ENCODE peak calls at places on chromosomes 13 and 19, in seven cellular contexts. Z is HEK293T, D is mesendoderm, N is bronchial epithelial cell, Q is Right ventricle myocardium superior, R is kidney tubule cell, V is RPMI7951. I is an unnamed sample.

GRCh38 chr19:29971002-29971401 is 29.0 kb downstream of the URI1 start:
- DNase-seq in Z (no peak), D (no peak), N (no peak), Q (no peak), R (no peak), V (no peak), I (no peak)

GRCh38 chr13:85806553-85807175 is 7.4 kb upstream of the SLITRK6 start:
- DNase-seq in Z (peak), D (peak), N (peak), Q (no peak), R (peak), V (peak), I (peak)

GRCh38 chr13:98570929-98571372 is 6.0 kb downstream of the STK24 start:
- DNase-seq in Z (no peak), D (no peak), N (peak), Q (no peak), R (peak), V (no peak), I (no peak)

GRCh38 chr13:109479991-109480696 is 306.2 kb downstream of the IRS2 start:
- DNase-seq in Z (no peak), D (peak), N (peak), Q (no peak), R (no peak), V (no peak), I (no peak)

GRCh38 chr19:2806736-2807378 is 12.8 kb upstream of the ZNF554 start:
- DNase-seq in Z (no peak), D (no peak), N (no peak), Q (no peak), R (no peak), V (no peak), I (no peak)

GRCh38 chr19:46147791-46148288 is at the start of gene IGFL2:
- DNase-seq in Z (no peak), D (no peak), N (peak), Q (no peak), R (no peak), V (no peak), I (no peak)

GRCh38 chr19:12938536-12939291 is at the start of gene CALR:
- DNase-seq in Z (no peak), D (peak), N (no peak), Q (no peak), R (peak), V (peak), I (no peak)

GRCh38 chr13:112159575-112160547 is 92.9 kb downstream of the SOX1 start:
- DNase-seq in Z (no peak), D (no peak), N (no peak), Q (no peak), R (no peak), V (no peak), I (no peak)

GRCh38 chr19:10362259-10362658 is 18.1 kb downstream of the TYK2 start:
- DNase-seq in Z (no peak), D (no peak), N (no peak), Q (no peak), R (no peak), V (no peak), I (no peak)

GRCh38 chr13:32261567-32261966 is 53.6 kb downstream of the ZAR1L start:
- DNase-seq in Z (no peak), D (peak), N (peak), Q (peak), R (peak), V (peak), I (peak)

GRCh38 chr13:41463823-41464602 is 6.7 kb downstream of the RGCC start:
- DNase-seq in Z (no peak), D (no peak), N (no peak), Q (no peak), R (peak), V (no peak), I (no peak)

GRCh38 chr13:93505104-93505952 is 278.7 kb downstream of the GPC6 start:
- DNase-seq in Z (no peak), D (no peak), N (no peak), Q (no peak), R (peak), V (no peak), I (no peak)

GRCh38 chr13:36888645-36889044 is 31.4 kb downstream of the SMAD9 start:
- DNase-seq in Z (no peak), D (no peak), N (no peak), Q (no peak), R (no peak), V (no peak), I (no peak)

GRCh38 chr13:101127741-101128353 is 288.5 kb downstream of the NALCN start:
- DNase-seq in Z (peak), D (peak), N (peak), Q (no peak), R (peak), V (peak), I (peak)

GRCh38 chr13:40306817-40307216 is 359.6 kb downstream of the FOXO1 start:
- DNase-seq in Z (no peak), D (no peak), N (peak), Q (no peak), R (peak), V (no peak), I (no peak)

GRCh38 chr13:81051873-81052272 is 710.9 kb upstream of the SPRY2 start:
- DNase-seq in Z (no peak), D (peak), N (peak), Q (no peak), R (no peak), V (no peak), I (no peak)

GRCh38 chr19:49854861-49855263 is 3.9 kb downstream of the PTOV1 start:
- DNase-seq in Z (no peak), D (no peak), N (no peak), Q (no peak), R (no peak), V (no peak), I (no peak)

GRCh38 chr19:48490980-48491792 is 20.4 kb downstream of the LMTK3 start:
- DNase-seq in Z (peak), D (peak), N (no peak), Q (peak), R (peak), V (no peak), I (no peak)

GRCh38 chr19:44512326-44513298 is 12.3 kb upstream of the ZNF180 start:
- DNase-seq in Z (peak), D (peak), N (peak), Q (no peak), R (peak), V (peak), I (peak)

GRCh38 chr13:30619731-30620130 is 2.0 kb downstream of the USPL1 start:
- DNase-seq in Z (no peak), D (no peak), N (no peak), Q (no peak), R (no peak), V (no peak), I (no peak)

GRCh38 chr19:47020992-47021496 is 1.4 kb downstream of the NPAS1 start:
- DNase-seq in Z (no peak), D (peak), N (no peak), Q (no peak), R (no peak), V (no peak), I (no peak)

GRCh38 chr19:49107625-49108459 is 6.3 kb upstream of the LIN7B start:
- DNase-seq in Z (no peak), D (no peak), N (no peak), Q (no peak), R (no peak), V (no peak), I (no peak)

GRCh38 chr13:112072531-112073244 is 5.7 kb downstream of the SOX1 start:
- DNase-seq in Z (peak), D (peak), N (no peak), Q (no peak), R (no peak), V (no peak), I (no peak)

GRCh38 chr13:67147257-67148218 is 82.6 kb downstream of the PCDH9 start:
- DNase-seq in Z (peak), D (peak), N (peak), Q (no peak), R (peak), V (peak), I (peak)

GRCh38 chr19:41570179-41570578 is 5.8 kb upstream of the CEACAM21 start:
- DNase-seq in Z (no peak), D (peak), N (no peak), Q (no peak), R (no peak), V (no peak), I (no peak)

GRCh38 chr13:30042891-30043630 is 192.6 kb upstream of the UBL3 start:
- DNase-seq in Z (no peak), D (peak), N (no peak), Q (no peak), R (no peak), V (no peak), I (no peak)

GRCh38 chr13:28750187-28751045 is 31.6 kb upstream of the SLC46A3 start:
- DNase-seq in Z (no peak), D (no peak), N (peak), Q (no peak), R (peak), V (peak), I (no peak)

GRCh38 chr19:12774588-12775555 is at the start of gene HOOK2:
- DNase-seq in Z (no peak), D (peak), N (peak), Q (no peak), R (peak), V (no peak), I (no peak)

GRCh38 chr13:45406421-45406820 is 11.8 kb downstream of the SLC25A30 start:
- DNase-seq in Z (no peak), D (no peak), N (no peak), Q (no peak), R (no peak), V (no peak), I (no peak)

GRCh38 chr19:19652482-19653295 is 9.2 kb upstream of the GMIP start:
- DNase-seq in Z (no peak), D (no peak), N (no peak), Q (no peak), R (no peak), V (peak), I (no peak)

GRCh38 chr13:41716236-41716635 is 244.7 kb downstream of the VWA8 start:
- DNase-seq in Z (no peak), D (no peak), N (no peak), Q (no peak), R (no peak), V (no peak), I (no peak)